ENCODE peak calls at places on chromosomes 13 and 19, in five cellular contexts. P is stimulated activated CD8-positive, alpha-beta memory T cell treated with anti-CD3 and anti-CD28 coated beads, Interleukin-7, amount 100 ng/mL, for 4 hours; R is activated T-cell treated with anti-CD3 and anti-CD28 coated beads, Interleukin-2, amount 50 U/mL, for 1 hour; O is activated naive CD8-positive, alpha-beta T cell treated with anti-CD3 and anti-CD28 coated beads, Interleukin-2, amount 50 U/mL, for 24 hours; S is cardiac muscle cell. F is an unnamed sample.
A peak's percentile ranks its signal among the peaks of the same experiment; 100 is the strongest.

GRCh38 chr13:78680611-78681010 is 21.7 kb upstream of the OBI1 start:
- DNase-seq in S (no peak), O (no peak), R (no peak), P (no peak), F (no peak)

GRCh38 chr13:27791901-27792392 is 336 bp upstream of the GSX1 start:
- DNase-seq in S (no peak), O (no peak), P (no peak), R (no peak), F (no peak)

GRCh38 chr19:4409123-4409933 is 6.9 kb downstream of the CHAF1A start:
- DNase-seq in R (no peak), P (no peak), O (no peak), S (no peak), F (no peak)

GRCh38 chr13:73822671-73823592 is 311.3 kb downstream of the KLF12 start:
- DNase-seq in R (no peak), O (no peak), P (no peak), S (no peak), F (no peak)

GRCh38 chr19:1566392-1567115 is 1.6 kb downstream of the MEX3D start:
- DNase-seq in O (no peak), S (peak; percentile 86), R (no peak), P (no peak), F (peak; percentile 78)

GRCh38 chr13:78632956-78633355 is 26.0 kb downstream of the OBI1 start:
- DNase-seq in R (no peak), P (no peak), O (no peak), S (no peak), F (no peak)

GRCh38 chr19:39032164-39032918 is at the start of gene FBXO27:
- DNase-seq in P (no peak), O (peak; percentile 11), S (peak; percentile 3), R (peak; percentile 22), F (no peak)

GRCh38 chr13:46551410-46552301 is 1.3 kb upstream of the LRCH1 start:
- DNase-seq in P (peak; percentile 20), R (peak; percentile 72), O (peak; percentile 81), S (peak; percentile 78), F (peak; percentile 84)

GRCh38 chr13:102773441-102774209 is at the start of gene TEX30:
- DNase-seq in R (peak; percentile 90), O (peak; percentile 88), S (peak; percentile 91), P (peak; percentile 63), F (peak; percentile 81)

GRCh38 chr19:58368561-58369360 is 6.2 kb upstream of the ZNF497 start:
- DNase-seq in O (no peak), S (no peak), P (no peak), R (no peak), F (no peak)

GRCh38 chr13:40983725-40984669 is 35.1 kb downstream of the ELF1 start:
- DNase-seq in O (no peak), P (no peak), R (no peak), S (no peak), F (no peak)

GRCh38 chr13:27455331-27455855 is 5.0 kb upstream of the MTIF3 start:
- DNase-seq in S (no peak), P (no peak), R (no peak), O (peak; percentile 27), F (no peak)

GRCh38 chr19:12126707-12127106 is 13.4 kb downstream of the ZNF20 start:
- DNase-seq in S (peak; percentile 20), P (peak; percentile 8), R (no peak), O (peak; percentile 7), F (no peak)

GRCh38 chr19:5803752-5804515 is 933 bp upstream of the NRTN start:
- DNase-seq in S (peak; percentile 91), P (peak; percentile 77), R (peak; percentile 97), O (peak; percentile 98), F (peak; percentile 70)

GRCh38 chr19:1754651-1755466 is 1.6 kb downstream of the ONECUT3 start:
- DNase-seq in S (no peak), P (no peak), O (no peak), R (no peak), F (no peak)

GRCh38 chr13:84670245-84670644 is 788.0 kb upstream of the SLITRK1 start:
- DNase-seq in O (no peak), P (no peak), S (no peak), R (no peak), F (no peak)

GRCh38 chr19:33252418-33252962 is 26.8 kb upstream of the SLC7A10 start:
- DNase-seq in R (no peak), P (no peak), S (no peak), O (no peak), F (no peak)

GRCh38 chr13:102386461-102386860 is 15.4 kb downstream of the FGF14 start:
- DNase-seq in P (no peak), S (no peak), R (no peak), O (no peak), F (no peak)

GRCh38 chr13:112926993-112927392 is 42.0 kb upstream of the MCF2L start:
- DNase-seq in R (no peak), O (no peak), S (no peak), P (no peak), F (no peak)

GRCh38 chr13:53873558-53873957 is 844.9 kb downstream of the OLFM4 start:
- DNase-seq in S (no peak), R (no peak), P (no peak), O (no peak), F (no peak)

GRCh38 chr19:4014541-4015491 is 7.3 kb downstream of the PIAS4 start:
- DNase-seq in R (peak; percentile 64), S (no peak), P (no peak), O (peak; percentile 48), F (no peak)

GRCh38 chr19:46967578-46968018 is 52.0 kb upstream of the NPAS1 start:
- DNase-seq in R (peak; percentile 31), O (no peak), P (no peak), S (no peak), F (no peak)